ENCODE peak calls at places on chromosomes 1 and 21, in seven cellular contexts. One of them, this sample, is unnamed.

GRCh38 chr1:103448560-103448959 is 76.9 kb upstream of the RNPC3 start:
- DNase-seq in PC-9: no peak
- DNase-seq in fibroblast of mammary gland: no peak
- DNase-seq in BJ: no peak
- DNase-seq in IMR-90: no peak
- DNase-seq in upper lobe of right lung: no peak
- DNase-seq in testis: no peak
- DNase-seq in this sample: no peak

GRCh38 chr1:39940253-39940652 is 14.7 kb upstream of the MFSD2A start:
- DNase-seq in PC-9: no peak
- DNase-seq in fibroblast of mammary gland: no peak
- DNase-seq in BJ: no peak
- DNase-seq in IMR-90: no peak
- DNase-seq in upper lobe of right lung: no peak
- DNase-seq in testis: no peak
- DNase-seq in this sample: no peak

GRCh38 chr1:11654571-11655262 is at the start of gene FBXO44:
- DNase-seq in PC-9: no peak
- DNase-seq in fibroblast of mammary gland: no peak
- DNase-seq in BJ: no peak
- DNase-seq in IMR-90: no peak
- DNase-seq in upper lobe of right lung: peak; percentile 86
- DNase-seq in testis: peak; percentile 49
- DNase-seq in this sample: peak; percentile 91

GRCh38 chr1:41650176-41650519 is 165.7 kb upstream of the EDN2 start:
- DNase-seq in PC-9: no peak
- DNase-seq in fibroblast of mammary gland: peak; percentile 22
- DNase-seq in BJ: no peak
- DNase-seq in IMR-90: no peak
- DNase-seq in upper lobe of right lung: peak; percentile 75
- DNase-seq in testis: no peak
- DNase-seq in this sample: peak; percentile 22

GRCh38 chr1:192459467-192459866 is 116.1 kb upstream of the RGS1 start:
- DNase-seq in PC-9: no peak
- DNase-seq in fibroblast of mammary gland: no peak
- DNase-seq in BJ: no peak
- DNase-seq in IMR-90: no peak
- DNase-seq in upper lobe of right lung: no peak
- DNase-seq in testis: no peak
- DNase-seq in this sample: no peak

GRCh38 chr1:50681931-50682330 is 258.7 kb upstream of the DMRTA2 start:
- DNase-seq in PC-9: no peak
- DNase-seq in fibroblast of mammary gland: peak; percentile 64
- DNase-seq in BJ: no peak
- DNase-seq in IMR-90: peak; percentile 44
- DNase-seq in upper lobe of right lung: no peak
- DNase-seq in testis: no peak
- DNase-seq in this sample: no peak

GRCh38 chr1:84959294-84959693 is 37.6 kb downstream of the MCOLN2 start:
- DNase-seq in PC-9: no peak
- DNase-seq in fibroblast of mammary gland: no peak
- DNase-seq in BJ: no peak
- DNase-seq in IMR-90: peak; percentile 66
- DNase-seq in upper lobe of right lung: no peak
- DNase-seq in testis: no peak
- DNase-seq in this sample: no peak

GRCh38 chr21:30668776-30669175 is 26.1 kb downstream of the KRTAP20-3 start:
- DNase-seq in PC-9: no peak
- DNase-seq in fibroblast of mammary gland: no peak
- DNase-seq in BJ: no peak
- DNase-seq in IMR-90: no peak
- DNase-seq in upper lobe of right lung: no peak
- DNase-seq in testis: no peak
- DNase-seq in this sample: no peak

GRCh38 chr1:49102752-49103151 is 326.1 kb upstream of the BEND5 start:
- DNase-seq in PC-9: no peak
- DNase-seq in fibroblast of mammary gland: peak; percentile 58
- DNase-seq in BJ: peak; percentile 37
- DNase-seq in IMR-90: no peak
- DNase-seq in upper lobe of right lung: no peak
- DNase-seq in testis: no peak
- DNase-seq in this sample: no peak

GRCh38 chr1:41742219-41742618 is 176.5 kb downstream of the HIVEP3 start:
- DNase-seq in PC-9: no peak
- DNase-seq in fibroblast of mammary gland: peak; percentile 87
- DNase-seq in BJ: peak; percentile 53
- DNase-seq in IMR-90: peak; percentile 93
- DNase-seq in upper lobe of right lung: peak; percentile 15
- DNase-seq in testis: no peak
- DNase-seq in this sample: no peak

GRCh38 chr1:222798111-222798510 is 16.7 kb upstream of the DISP1 start:
- DNase-seq in PC-9: peak; percentile 81
- DNase-seq in fibroblast of mammary gland: peak; percentile 60
- DNase-seq in BJ: no peak
- DNase-seq in IMR-90: peak; percentile 79
- DNase-seq in upper lobe of right lung: no peak
- DNase-seq in testis: no peak
- DNase-seq in this sample: peak; percentile 52

GRCh38 chr21:40433575-40433974 is 413.4 kb downstream of the DSCAM start:
- DNase-seq in PC-9: no peak
- DNase-seq in fibroblast of mammary gland: no peak
- DNase-seq in BJ: no peak
- DNase-seq in IMR-90: no peak
- DNase-seq in upper lobe of right lung: no peak
- DNase-seq in testis: no peak
- DNase-seq in this sample: no peak

GRCh38 chr21:39386194-39386593 is 37.3 kb upstream of the HMGN1 start:
- DNase-seq in PC-9: no peak
- DNase-seq in fibroblast of mammary gland: peak; percentile 51
- DNase-seq in BJ: no peak
- DNase-seq in IMR-90: no peak
- DNase-seq in upper lobe of right lung: peak; percentile 73
- DNase-seq in testis: peak; percentile 56
- DNase-seq in this sample: peak; percentile 48

GRCh38 chr1:156848461-156849150 is 10.3 kb downstream of the INSRR start:
- DNase-seq in PC-9: no peak
- DNase-seq in fibroblast of mammary gland: no peak
- DNase-seq in BJ: no peak
- DNase-seq in IMR-90: no peak
- DNase-seq in upper lobe of right lung: peak; percentile 81
- DNase-seq in testis: peak; percentile 43
- DNase-seq in this sample: no peak

GRCh38 chr1:86227026-86227425 is 70.5 kb upstream of the COL24A1 start:
- DNase-seq in PC-9: no peak
- DNase-seq in fibroblast of mammary gland: no peak
- DNase-seq in BJ: no peak
- DNase-seq in IMR-90: no peak
- DNase-seq in upper lobe of right lung: no peak
- DNase-seq in testis: no peak
- DNase-seq in this sample: no peak

GRCh38 chr1:224067207-224067606 is 46.7 kb upstream of the FBXO28 start:
- DNase-seq in PC-9: no peak
- DNase-seq in fibroblast of mammary gland: no peak
- DNase-seq in BJ: no peak
- DNase-seq in IMR-90: no peak
- DNase-seq in upper lobe of right lung: no peak
- DNase-seq in testis: no peak
- DNase-seq in this sample: no peak

GRCh38 chr21:42002421-42002958 is 7.7 kb downstream of the ZBTB21 start:
- DNase-seq in PC-9: no peak
- DNase-seq in fibroblast of mammary gland: peak; percentile 95
- DNase-seq in BJ: peak; percentile 87
- DNase-seq in IMR-90: peak; percentile 98
- DNase-seq in upper lobe of right lung: no peak
- DNase-seq in testis: no peak
- DNase-seq in this sample: no peak

GRCh38 chr1:116166655-116167054 is 55.5 kb downstream of the MAB21L3 start:
- DNase-seq in PC-9: no peak
- DNase-seq in fibroblast of mammary gland: no peak
- DNase-seq in BJ: no peak
- DNase-seq in IMR-90: no peak
- DNase-seq in upper lobe of right lung: no peak
- DNase-seq in testis: no peak
- DNase-seq in this sample: no peak

GRCh38 chr1:25917996-25918395 is 11.8 kb upstream of the STMN1 start:
- DNase-seq in PC-9: no peak
- DNase-seq in fibroblast of mammary gland: no peak
- DNase-seq in BJ: no peak
- DNase-seq in IMR-90: peak; percentile 51
- DNase-seq in upper lobe of right lung: no peak
- DNase-seq in testis: no peak
- DNase-seq in this sample: no peak

GRCh38 chr1:25918615-25919014 is 12.4 kb upstream of the STMN1 start:
- DNase-seq in PC-9: no peak
- DNase-seq in fibroblast of mammary gland: no peak
- DNase-seq in BJ: no peak
- DNase-seq in IMR-90: no peak
- DNase-seq in upper lobe of right lung: no peak
- DNase-seq in testis: no peak
- DNase-seq in this sample: no peak

GRCh38 chr1:25924454-25924853 is 18.2 kb upstream of the STMN1 start:
- DNase-seq in PC-9: no peak
- DNase-seq in fibroblast of mammary gland: no peak
- DNase-seq in BJ: no peak
- DNase-seq in IMR-90: no peak
- DNase-seq in upper lobe of right lung: no peak
- DNase-seq in testis: no peak
- DNase-seq in this sample: no peak

GRCh38 chr1:25922633-25923567 is 16.7 kb upstream of the STMN1 start:
- DNase-seq in PC-9: no peak
- DNase-seq in fibroblast of mammary gland: no peak
- DNase-seq in BJ: no peak
- DNase-seq in IMR-90: no peak
- DNase-seq in upper lobe of right lung: peak; percentile 78
- DNase-seq in testis: peak; percentile 71
- DNase-seq in this sample: peak; percentile 37

DNA sequence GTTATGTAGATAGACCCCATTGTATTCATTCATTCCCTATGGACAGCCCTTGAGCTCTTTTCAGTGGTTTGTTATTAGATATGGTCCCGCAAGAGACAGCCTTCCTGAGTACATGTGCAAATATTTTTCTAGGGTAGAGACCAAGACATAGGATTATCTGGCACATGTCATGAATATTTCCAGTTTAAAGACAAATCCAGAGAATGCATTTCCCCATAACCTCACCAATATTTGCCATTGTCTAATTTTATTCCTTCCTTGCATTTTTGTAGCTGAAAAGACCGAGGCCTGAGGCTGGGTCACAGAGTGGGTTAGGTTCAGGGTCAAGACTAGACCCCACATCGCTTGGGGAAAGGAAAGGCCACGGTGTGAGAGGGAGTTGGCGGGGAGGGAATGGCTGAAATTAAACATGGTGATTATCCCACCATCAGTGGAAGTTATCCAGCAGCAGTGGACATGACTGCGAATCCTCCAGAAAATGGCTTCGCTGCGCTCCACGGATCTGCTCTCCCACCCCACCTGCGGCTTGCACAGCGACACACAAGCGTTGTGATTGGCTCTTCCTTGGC is 15.9 kb upstream of the STMN1 start:
- DNase-seq in PC-9: no peak
- DNase-seq in fibroblast of mammary gland: no peak
- DNase-seq in BJ: no peak
- DNase-seq in IMR-90: no peak
- DNase-seq in upper lobe of right lung: no peak
- DNase-seq in testis: no peak
- DNase-seq in this sample: no peak
- H3K4me3 ChIP-seq in PC-9: no peak overlapping the region
- H3K4me3 ChIP-seq in fibroblast of mammary gland: peak overlapping the region; percentile 52
- H3K4me3 ChIP-seq in BJ: peak overlapping the region; percentile 54
- H3K4me3 ChIP-seq in IMR-90: peak overlapping the region; percentile 36
- H3K4me3 ChIP-seq in upper lobe of right lung: peak overlapping the region; percentile 56
- H3K4me3 ChIP-seq in testis: peak overlapping the region; percentile 53
- H3K4me3 ChIP-seq in this sample: peak overlapping the region; percentile 69

GRCh38 chr1:98044766-98045165 is 123.9 kb upstream of the DPYD start:
- DNase-seq in PC-9: no peak
- DNase-seq in fibroblast of mammary gland: no peak
- DNase-seq in BJ: no peak
- DNase-seq in IMR-90: no peak
- DNase-seq in upper lobe of right lung: no peak
- DNase-seq in testis: no peak
- DNase-seq in this sample: no peak
- H3K4me3 ChIP-seq in PC-9: peak overlapping the region; percentile 62
- H3K4me3 ChIP-seq in fibroblast of mammary gland: peak overlapping the region; percentile 62
- H3K4me3 ChIP-seq in BJ: peak overlapping the region; percentile 56
- H3K4me3 ChIP-seq in IMR-90: peak overlapping the region; percentile 95
- H3K4me3 ChIP-seq in upper lobe of right lung: peak overlapping the region; percentile 48
- H3K4me3 ChIP-seq in testis: peak overlapping the region; percentile 31
- H3K4me3 ChIP-seq in this sample: no peak overlapping the region

DNA sequence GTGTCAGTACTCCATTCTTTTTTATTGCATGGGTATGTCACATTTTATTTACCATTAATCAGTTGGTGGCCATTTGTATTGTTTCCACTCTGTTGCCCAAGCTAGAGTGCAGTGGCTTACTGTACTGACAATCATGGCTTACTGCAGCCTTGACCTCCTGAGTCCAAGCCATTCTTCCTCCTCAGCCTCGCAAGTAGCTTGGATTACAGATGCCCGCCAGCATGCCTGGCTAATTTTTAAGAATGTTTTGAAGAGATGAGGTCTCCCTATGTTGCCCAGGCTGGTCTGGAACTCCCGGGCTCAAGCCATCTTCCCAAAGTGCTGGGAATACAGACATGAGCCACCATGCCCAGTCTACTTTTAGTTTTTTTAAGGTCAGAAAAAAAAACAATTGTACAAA is 813 bp upstream of the SFT2D2 start:
- DNase-seq in PC-9: no peak
- DNase-seq in fibroblast of mammary gland: no peak
- DNase-seq in BJ: no peak
- DNase-seq in IMR-90: no peak
- DNase-seq in upper lobe of right lung: no peak
- DNase-seq in testis: no peak
- DNase-seq in this sample: no peak
- H3K4me3 ChIP-seq in PC-9: peak overlapping the region; percentile 88
- H3K4me3 ChIP-seq in fibroblast of mammary gland: no peak overlapping the region
- H3K4me3 ChIP-seq in BJ: no peak overlapping the region
- H3K4me3 ChIP-seq in IMR-90: no peak overlapping the region
- H3K4me3 ChIP-seq in upper lobe of right lung: peak overlapping the region; percentile 100
- H3K4me3 ChIP-seq in testis: no peak overlapping the region
- H3K4me3 ChIP-seq in this sample: peak overlapping the region; percentile 93

DNA sequence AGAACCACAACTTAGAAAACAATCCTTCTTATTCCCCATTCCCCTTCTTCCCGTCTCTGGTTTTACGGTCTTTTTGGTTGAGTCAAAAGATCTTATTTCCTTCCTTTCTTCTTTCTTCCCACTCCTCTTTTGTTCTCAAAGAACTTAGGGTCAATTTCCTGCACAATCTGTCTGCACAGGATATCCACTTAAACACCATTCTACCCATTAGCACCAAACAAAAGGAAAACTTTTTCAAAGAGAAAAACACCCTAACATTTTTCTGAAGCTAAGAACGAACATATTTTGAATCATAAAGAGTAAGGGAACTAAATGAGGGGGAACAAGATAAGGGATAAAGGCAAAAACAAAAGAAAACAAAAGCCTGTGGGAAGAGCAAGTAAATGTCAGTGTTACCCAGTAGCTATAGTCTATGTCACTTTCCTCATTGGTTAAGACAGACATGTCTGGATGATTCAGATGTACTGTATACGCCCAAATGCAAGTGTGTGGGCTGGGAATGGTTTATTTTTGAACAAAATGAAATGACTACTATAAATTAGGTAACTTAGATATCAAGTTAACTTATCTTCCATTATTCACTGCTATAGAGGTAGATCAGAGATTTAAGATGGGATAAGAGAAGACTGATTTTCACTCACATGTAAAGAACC is 59.8 kb downstream of the TOR3A start:
- DNase-seq in PC-9: no peak
- DNase-seq in fibroblast of mammary gland: peak; percentile 90
- DNase-seq in BJ: no peak
- DNase-seq in IMR-90: peak; percentile 88
- DNase-seq in upper lobe of right lung: no peak
- DNase-seq in testis: no peak
- DNase-seq in this sample: no peak
- H3K4me3 ChIP-seq in PC-9: peak overlapping the region; percentile 55
- H3K4me3 ChIP-seq in fibroblast of mammary gland: peak overlapping the region; percentile 91
- H3K4me3 ChIP-seq in BJ: peak overlapping the region; percentile 69
- H3K4me3 ChIP-seq in IMR-90: peak overlapping the region; percentile 56
- H3K4me3 ChIP-seq in upper lobe of right lung: peak overlapping the region; percentile 29
- H3K4me3 ChIP-seq in testis: no peak overlapping the region
- H3K4me3 ChIP-seq in this sample: no peak overlapping the region

This sample was measured in Caco-2.